ENCODE peak calls at places on chromosomes 13 and 19, in eight cellular contexts. P is stimulated activated CD8-positive, alpha-beta memory T cell treated with anti-CD3 and anti-CD28 coated beads, Interleukin-4, amount 100 ng/mL, for 48 hours; W is EH; A is fibroblast of the aortic adventitia; I is cardiac muscle cell; K is left ventricle myocardium inferior; V is dorsolateral prefrontal cortex; M is stimulated activated CD4-positive, alpha-beta T cell treated with anti-CD3 and anti-CD28 coated beads, Interleukin-12 subunit alpha, Interleukin-12 subunit beta, amount 100 ng/mL, for 48 hours. L is an unnamed sample.

GRCh38 chr13:66076417-66076816 is 1153.7 kb downstream of the PCDH9 start:
- DNase-seq in P (no peak), W (peak; percentile 9), A (peak; percentile 52), I (no peak), K (no peak), V (no peak), M (no peak), L (no peak)

GRCh38 chr19:33456845-33457220 is 64.8 kb downstream of the PEPD start:
- DNase-seq in P (no peak), W (no peak), A (no peak), I (no peak), K (no peak), V (no peak), M (no peak), L (no peak)

GRCh38 chr19:2123682-2124387 is 27.1 kb downstream of the IZUMO4 start:
- DNase-seq in P (no peak), W (peak; percentile 32), A (no peak), I (peak; percentile 59), K (no peak), V (no peak), M (no peak), L (no peak)

GRCh38 chr13:45833663-45834062 is 17.9 kb downstream of the SIAH3 start:
- DNase-seq in P (no peak), W (peak; percentile 26), A (peak; percentile 66), I (no peak), K (peak; percentile 35), V (no peak), M (no peak), L (no peak)

GRCh38 chr13:106372199-106373160 is 163.0 kb downstream of the EFNB2 start:
- DNase-seq in P (no peak), W (peak; percentile 90), A (peak; percentile 90), I (no peak), K (no peak), V (no peak), M (no peak), L (no peak)

GRCh38 chr19:48741222-48741999 is 1.0 kb upstream of the RASIP1 start:
- DNase-seq in P (peak; percentile 80), W (no peak), A (no peak), I (peak; percentile 32), K (peak; percentile 59), V (peak; percentile 57), M (peak; percentile 27), L (no peak)

GRCh38 chr13:39777527-39778061 is 122.1 kb downstream of the COG6 start:
- DNase-seq in P (peak; percentile 66), W (peak; percentile 95), A (peak; percentile 84), I (no peak), K (no peak), V (no peak), M (peak; percentile 42), L (no peak)

GRCh38 chr13:105998233-105998550 is 537.3 kb downstream of the EFNB2 start:
- DNase-seq in P (no peak), W (no peak), A (no peak), I (no peak), K (no peak), V (no peak), M (no peak), L (no peak)

L was measured in activated CD8-positive, alpha-beta memory T cell treated with anti-CD3 and anti-CD28 coated beads for 4 hours.